ENCODE peak calls at places on chromosome 11, in nine cellular contexts. H is CD8-positive, alpha-beta T cell; R is stimulated activated CD4-positive, alpha-beta T cell treated with anti-CD3 and anti-CD28 coated beads, TNF-alpha, amount 100 ng/mL, for 24 hours; D is NCI-H510A treated with DMSO at 0.1 percent for 48 hours; U is head of caudate nucleus; W is nephron progenitor cell; V is NCI-H187; C is bronchial epithelial cell; S is NCI-H1092. L is an unnamed sample.

GRCh38 chr11:12653729-12654128 is 20.5 kb upstream of the TEAD1 start:
- DNase-seq in H (no peak), R (no peak), D (no peak), U (no peak), W (no peak), V (no peak), C (peak), S (no peak), L (no peak)

GRCh38 chr11:74725701-74726100 is 5.5 kb downstream of the CHRDL2 start:
- DNase-seq in H (no peak), R (no peak), D (no peak), U (no peak), W (no peak), V (no peak), C (no peak), S (no peak), L (no peak)

GRCh38 chr11:134331565-134332188 is at the start of gene GLB1L2:
- DNase-seq in H (peak), R (peak), D (peak), U (peak), W (peak), V (peak), C (peak), S (peak), L (peak)

GRCh38 chr11:36015806-36016205 is 71.9 kb downstream of the LDLRAD3 start:
- DNase-seq in H (no peak), R (no peak), D (no peak), U (peak), W (no peak), V (no peak), C (no peak), S (no peak), L (no peak)

GRCh38 chr11:66970808-66971442 is 4.2 kb upstream of the C11orf86 start:
- DNase-seq in H (no peak), R (peak), D (no peak), U (peak), W (no peak), V (no peak), C (peak), S (no peak), L (no peak)

GRCh38 chr11:31233425-31233824 is 136.1 kb downstream of the DCDC1 start:
- DNase-seq in H (no peak), R (no peak), D (no peak), U (no peak), W (no peak), V (no peak), C (peak), S (no peak), L (peak)

GRCh38 chr11:78946945-78947914 is 372.6 kb upstream of the NARS2 start:
- DNase-seq in H (no peak), R (no peak), D (peak), U (no peak), W (no peak), V (no peak), C (peak), S (no peak), L (no peak)

GRCh38 chr11:45289369-45289768 is 3.2 kb upstream of the SYT13 start:
- DNase-seq in H (no peak), R (no peak), D (no peak), U (no peak), W (no peak), V (no peak), C (peak), S (no peak), L (no peak)

GRCh38 chr11:102452461-102453285 is at the start of gene TMEM123:
- DNase-seq in H (peak), R (peak), D (peak), U (peak), W (peak), V (peak), C (peak), S (peak), L (peak)

GRCh38 chr11:616320-617220 is 820 bp upstream of the IRF7 start:
- DNase-seq in H (peak), R (no peak), D (no peak), U (no peak), W (no peak), V (no peak), C (no peak), S (no peak), L (no peak)

GRCh38 chr11:35764414-35764813 is 101.8 kb downstream of the TRIM44 start:
- DNase-seq in H (no peak), R (no peak), D (no peak), U (no peak), W (no peak), V (no peak), C (no peak), S (no peak), L (no peak)

GRCh38 chr11:69914286-69915150 is 95.3 kb upstream of the FGF3 start:
- DNase-seq in H (no peak), R (no peak), D (no peak), U (no peak), W (no peak), V (no peak), C (peak), S (no peak), L (no peak)

GRCh38 chr11:2202071-2202899 is 30.7 kb upstream of the TH start:
- DNase-seq in H (no peak), R (no peak), D (peak), U (no peak), W (peak), V (no peak), C (peak), S (no peak), L (no peak)

GRCh38 chr11:76419896-76420295 is 24.9 kb upstream of the EMSY start:
- DNase-seq in H (no peak), R (no peak), D (peak), U (no peak), W (no peak), V (no peak), C (peak), S (no peak), L (no peak)

GRCh38 chr11:74373382-74373781 is 24.9 kb downstream of the PGM2L1 start:
- DNase-seq in H (no peak), R (no peak), D (no peak), U (no peak), W (no peak), V (no peak), C (no peak), S (no peak), L (no peak)

GRCh38 chr11:8286886-8287285 is 23.2 kb upstream of the LMO1 start:
- DNase-seq in H (no peak), R (no peak), D (no peak), U (no peak), W (no peak), V (no peak), C (no peak), S (no peak), L (no peak)

GRCh38 chr11:70734911-70735310 is 336.6 kb downstream of the CTTN start:
- DNase-seq in H (no peak), R (no peak), D (no peak), U (no peak), W (no peak), V (no peak), C (no peak), S (no peak), L (no peak)

GRCh38 chr11:128501576-128502549 is 85.5 kb downstream of the ETS1 start:
- DNase-seq in H (no peak), R (no peak), D (no peak), U (peak), W (no peak), V (no peak), C (no peak), S (no peak), L (no peak)

GRCh38 chr11:96329855-96330510 is 13.0 kb downstream of the MAML2 start:
- DNase-seq in H (no peak), R (no peak), D (no peak), U (no peak), W (no peak), V (no peak), C (no peak), S (no peak), L (no peak)

GRCh38 chr11:44506375-44507016 is 59.0 kb upstream of the CD82 start:
- DNase-seq in H (no peak), R (no peak), D (no peak), U (no peak), W (no peak), V (no peak), C (no peak), S (no peak), L (no peak)

GRCh38 chr11:120122921-120123683 is 14.8 kb downstream of the TRIM29 start:
- DNase-seq in H (no peak), R (no peak), D (no peak), U (no peak), W (no peak), V (no peak), C (peak), S (no peak), L (no peak)

L was measured in COR-L47.